ENCODE peak calls at places on chromosomes 7 and 10, in nine cellular contexts. One of them, this sample, is unnamed.

GRCh38 chr7:80244206-80244956 is 109.8 kb downstream of the GNAI1 start:
- DNase-seq in OCI-LY7: no peak
- DNase-seq in IMR-90: peak
- DNase-seq in fibroblast of pulmonary artery: peak
- DNase-seq in SK-N-MC: no peak
- DNase-seq in AG10803: peak
- DNase-seq in DND-41: no peak
- DNase-seq in PC-3: no peak
- DNase-seq in AG04449: no peak
- DNase-seq in this sample: no peak

GRCh38 chr10:97778452-97779302 is 6.9 kb upstream of the SFRP5 start:
- DNase-seq in OCI-LY7: no peak
- DNase-seq in IMR-90: no peak
- DNase-seq in fibroblast of pulmonary artery: no peak
- DNase-seq in SK-N-MC: no peak
- DNase-seq in AG10803: no peak
- DNase-seq in DND-41: no peak
- DNase-seq in PC-3: no peak
- DNase-seq in AG04449: no peak
- DNase-seq in this sample: no peak

GRCh38 chr10:90785782-90786181 is 72.1 kb downstream of the HTR7 start:
- DNase-seq in OCI-LY7: no peak
- DNase-seq in IMR-90: no peak
- DNase-seq in fibroblast of pulmonary artery: no peak
- DNase-seq in SK-N-MC: no peak
- DNase-seq in AG10803: no peak
- DNase-seq in DND-41: no peak
- DNase-seq in PC-3: no peak
- DNase-seq in AG04449: no peak
- DNase-seq in this sample: no peak

GRCh38 chr7:16814987-16815386 is 10.2 kb upstream of the AGR2 start:
- DNase-seq in OCI-LY7: no peak
- DNase-seq in IMR-90: no peak
- DNase-seq in fibroblast of pulmonary artery: no peak
- DNase-seq in SK-N-MC: no peak
- DNase-seq in AG10803: no peak
- DNase-seq in DND-41: no peak
- DNase-seq in PC-3: no peak
- DNase-seq in AG04449: no peak
- DNase-seq in this sample: no peak

GRCh38 chr7:26083113-26083512 is 68.9 kb upstream of the NFE2L3 start:
- DNase-seq in OCI-LY7: no peak
- DNase-seq in IMR-90: no peak
- DNase-seq in fibroblast of pulmonary artery: no peak
- DNase-seq in SK-N-MC: no peak
- DNase-seq in AG10803: no peak
- DNase-seq in DND-41: no peak
- DNase-seq in PC-3: peak
- DNase-seq in AG04449: no peak
- DNase-seq in this sample: no peak

GRCh38 chr7:19982841-19983835 is 209.7 kb upstream of the TMEM196 start:
- DNase-seq in OCI-LY7: peak
- DNase-seq in IMR-90: peak
- DNase-seq in fibroblast of pulmonary artery: peak
- DNase-seq in SK-N-MC: peak
- DNase-seq in AG10803: peak
- DNase-seq in DND-41: peak
- DNase-seq in PC-3: peak
- DNase-seq in AG04449: no peak
- DNase-seq in this sample: no peak

GRCh38 chr10:62818426-62819011 is 2.4 kb upstream of the EGR2 start:
- DNase-seq in OCI-LY7: no peak
- DNase-seq in IMR-90: no peak
- DNase-seq in fibroblast of pulmonary artery: peak
- DNase-seq in SK-N-MC: no peak
- DNase-seq in AG10803: no peak
- DNase-seq in DND-41: no peak
- DNase-seq in PC-3: peak
- DNase-seq in AG04449: no peak
- DNase-seq in this sample: no peak

GRCh38 chr10:47042199-47042473 is 130.9 kb downstream of the PTPN20 start:
- DNase-seq in OCI-LY7: no peak
- DNase-seq in IMR-90: no peak
- DNase-seq in fibroblast of pulmonary artery: no peak
- DNase-seq in SK-N-MC: no peak
- DNase-seq in AG10803: no peak
- DNase-seq in DND-41: no peak
- DNase-seq in PC-3: no peak
- DNase-seq in AG04449: no peak
- DNase-seq in this sample: no peak

GRCh38 chr7:105838273-105839141 is 37.9 kb downstream of the ATXN7L1 start:
- DNase-seq in OCI-LY7: no peak
- DNase-seq in IMR-90: peak
- DNase-seq in fibroblast of pulmonary artery: peak
- DNase-seq in SK-N-MC: no peak
- DNase-seq in AG10803: peak
- DNase-seq in DND-41: no peak
- DNase-seq in PC-3: no peak
- DNase-seq in AG04449: no peak
- DNase-seq in this sample: peak

GRCh38 chr7:106313966-106314365 is 29.2 kb upstream of the NAMPT start:
- DNase-seq in OCI-LY7: no peak
- DNase-seq in IMR-90: no peak
- DNase-seq in fibroblast of pulmonary artery: no peak
- DNase-seq in SK-N-MC: no peak
- DNase-seq in AG10803: no peak
- DNase-seq in DND-41: no peak
- DNase-seq in PC-3: no peak
- DNase-seq in AG04449: no peak
- DNase-seq in this sample: no peak

DNA sequence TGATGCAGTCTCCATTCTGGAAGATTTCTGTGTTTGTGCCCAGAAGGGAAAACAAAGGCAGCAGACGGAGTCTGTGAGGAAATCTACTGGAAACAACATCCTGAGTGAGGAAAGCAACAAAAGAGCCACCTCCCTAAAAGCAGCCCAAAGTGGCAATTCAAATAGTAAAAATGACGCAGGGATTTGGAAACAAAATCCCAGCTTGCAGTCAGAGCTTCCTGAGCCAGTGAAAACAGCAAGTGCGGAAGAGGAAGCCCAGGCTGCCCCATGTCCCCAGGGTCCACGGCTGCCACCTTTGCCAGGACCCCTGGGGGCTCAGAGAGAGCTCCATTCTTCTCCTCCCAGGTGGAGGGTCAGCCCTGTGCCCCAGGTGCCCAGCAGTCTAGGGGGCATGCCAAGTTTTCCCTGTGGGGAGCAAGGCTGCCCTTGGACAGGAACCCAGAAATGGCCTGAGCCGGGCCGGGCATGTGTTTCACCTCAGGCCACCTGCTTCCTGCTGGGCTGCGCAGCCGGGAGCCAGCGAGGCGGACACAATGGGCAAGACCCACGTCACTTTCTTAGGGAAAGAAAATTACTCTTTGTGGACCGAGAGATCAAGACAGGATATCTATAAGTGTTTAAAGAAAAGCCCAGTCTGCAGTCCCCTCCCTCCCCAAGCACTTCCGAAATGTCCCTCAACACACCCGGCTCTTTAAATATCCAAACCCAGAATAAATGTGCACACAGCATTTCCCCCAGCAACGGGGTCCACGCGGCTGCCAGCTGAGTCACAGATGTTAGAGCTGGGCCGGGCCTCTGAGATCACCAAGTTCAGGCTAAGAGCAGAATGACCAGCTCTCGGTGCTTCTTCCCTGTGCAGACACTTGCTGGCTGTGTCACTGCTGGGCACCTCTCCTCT is 231.1 kb downstream of the ARHGAP12 start:
- DNase-seq in OCI-LY7: no peak
- DNase-seq in IMR-90: peak
- DNase-seq in fibroblast of pulmonary artery: peak
- DNase-seq in SK-N-MC: no peak
- DNase-seq in AG10803: peak
- DNase-seq in DND-41: no peak
- DNase-seq in PC-3: peak
- DNase-seq in AG04449: peak
- DNase-seq in this sample: peak
- H3K4me3 ChIP-seq in OCI-LY7: no peak
- H3K4me3 ChIP-seq in IMR-90: no peak
- H3K4me3 ChIP-seq in fibroblast of pulmonary artery: peak
- H3K4me3 ChIP-seq in SK-N-MC: no peak
- H3K4me3 ChIP-seq in AG10803: peak
- H3K4me3 ChIP-seq in DND-41: no peak
- H3K4me3 ChIP-seq in PC-3: no peak
- H3K4me3 ChIP-seq in AG04449: peak
- H3K4me3 ChIP-seq in this sample: peak

GRCh38 chr10:5448333-5449048 is 36.1 kb downstream of the NET1 start:
- DNase-seq in OCI-LY7: no peak
- DNase-seq in IMR-90: no peak
- DNase-seq in fibroblast of pulmonary artery: no peak
- DNase-seq in SK-N-MC: no peak
- DNase-seq in AG10803: no peak
- DNase-seq in DND-41: no peak
- DNase-seq in PC-3: no peak
- DNase-seq in AG04449: no peak
- DNase-seq in this sample: no peak
- H3K4me3 ChIP-seq in OCI-LY7: peak
- H3K4me3 ChIP-seq in IMR-90: peak
- H3K4me3 ChIP-seq in fibroblast of pulmonary artery: peak
- H3K4me3 ChIP-seq in SK-N-MC: peak
- H3K4me3 ChIP-seq in AG10803: peak
- H3K4me3 ChIP-seq in DND-41: no peak
- H3K4me3 ChIP-seq in PC-3: peak
- H3K4me3 ChIP-seq in AG04449: peak
- H3K4me3 ChIP-seq in this sample: peak

GRCh38 chr7:150723467-150723866 is 7.1 kb downstream of the GIMAP1 start:
- DNase-seq in OCI-LY7: no peak
- DNase-seq in IMR-90: no peak
- DNase-seq in fibroblast of pulmonary artery: no peak
- DNase-seq in SK-N-MC: no peak
- DNase-seq in AG10803: no peak
- DNase-seq in DND-41: no peak
- DNase-seq in PC-3: no peak
- DNase-seq in AG04449: no peak
- DNase-seq in this sample: no peak

GRCh38 chr7:150721970-150722373 is 5.6 kb downstream of the GIMAP1 start:
- DNase-seq in OCI-LY7: no peak
- DNase-seq in IMR-90: no peak
- DNase-seq in fibroblast of pulmonary artery: no peak
- DNase-seq in SK-N-MC: no peak
- DNase-seq in AG10803: no peak
- DNase-seq in DND-41: no peak
- DNase-seq in PC-3: no peak
- DNase-seq in AG04449: no peak
- DNase-seq in this sample: no peak

GRCh38 chr7:150717821-150718420 is 1.5 kb downstream of the GIMAP1 start:
- DNase-seq in OCI-LY7: no peak
- DNase-seq in IMR-90: no peak
- DNase-seq in fibroblast of pulmonary artery: no peak
- DNase-seq in SK-N-MC: no peak
- DNase-seq in AG10803: no peak
- DNase-seq in DND-41: no peak
- DNase-seq in PC-3: no peak
- DNase-seq in AG04449: no peak
- DNase-seq in this sample: no peak

GRCh38 chr7:150722403-150723065 is 6.1 kb downstream of the GIMAP1 start:
- DNase-seq in OCI-LY7: no peak
- DNase-seq in IMR-90: no peak
- DNase-seq in fibroblast of pulmonary artery: no peak
- DNase-seq in SK-N-MC: no peak
- DNase-seq in AG10803: no peak
- DNase-seq in DND-41: no peak
- DNase-seq in PC-3: no peak
- DNase-seq in AG04449: no peak
- DNase-seq in this sample: no peak

GRCh38 chr7:150719960-150720891 is 3.8 kb downstream of the GIMAP1 start:
- DNase-seq in OCI-LY7: no peak
- DNase-seq in IMR-90: no peak
- DNase-seq in fibroblast of pulmonary artery: no peak
- DNase-seq in SK-N-MC: no peak
- DNase-seq in AG10803: no peak
- DNase-seq in DND-41: no peak
- DNase-seq in PC-3: no peak
- DNase-seq in AG04449: no peak
- DNase-seq in this sample: no peak
- H3K4me3 ChIP-seq in OCI-LY7: no peak
- H3K4me3 ChIP-seq in IMR-90: no peak
- H3K4me3 ChIP-seq in fibroblast of pulmonary artery: no peak
- H3K4me3 ChIP-seq in SK-N-MC: no peak
- H3K4me3 ChIP-seq in AG10803: no peak
- H3K4me3 ChIP-seq in DND-41: no peak
- H3K4me3 ChIP-seq in PC-3: no peak
- H3K4me3 ChIP-seq in AG04449: no peak
- H3K4me3 ChIP-seq in this sample: no peak

DNA sequence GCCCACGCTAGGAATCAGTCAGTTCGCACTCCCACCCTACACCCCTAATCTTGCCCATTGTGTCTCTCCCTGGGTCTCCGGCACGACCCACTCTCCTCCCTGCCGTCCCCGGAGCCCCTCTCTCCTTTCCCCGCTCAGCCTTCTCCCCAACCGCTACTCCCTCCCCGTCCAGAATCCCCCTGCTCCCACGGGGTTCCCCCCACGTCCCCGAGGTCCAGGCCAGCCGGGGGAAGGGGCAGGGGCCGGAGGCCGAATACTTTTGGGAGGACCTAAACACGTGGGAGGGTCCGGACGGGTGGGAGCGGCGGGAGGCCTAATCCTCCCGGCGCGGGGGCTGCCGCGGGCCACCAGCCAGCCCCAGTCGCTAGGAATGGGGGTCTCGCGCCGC is 560 bp downstream of the RARRES2 start:
- DNase-seq in OCI-LY7: no peak
- DNase-seq in IMR-90: no peak
- DNase-seq in fibroblast of pulmonary artery: no peak
- DNase-seq in SK-N-MC: no peak
- DNase-seq in AG10803: no peak
- DNase-seq in DND-41: no peak
- DNase-seq in PC-3: no peak
- DNase-seq in AG04449: no peak
- DNase-seq in this sample: no peak
- H3K4me3 ChIP-seq in OCI-LY7: no peak
- H3K4me3 ChIP-seq in IMR-90: peak
- H3K4me3 ChIP-seq in fibroblast of pulmonary artery: peak
- H3K4me3 ChIP-seq in SK-N-MC: no peak
- H3K4me3 ChIP-seq in AG10803: peak
- H3K4me3 ChIP-seq in DND-41: no peak
- H3K4me3 ChIP-seq in PC-3: no peak
- H3K4me3 ChIP-seq in AG04449: no peak
- H3K4me3 ChIP-seq in this sample: peak